ENCODE peak calls at places on chromosome 1, in seven cellular contexts. K is HepG2, Q is HCT116, A is H1, W is GM12878, E is K562, X is SK-N-SH. H is an unnamed sample.

GRCh38 chr1:162385280-162385623 is 3.7 kb downstream of the C1orf226 start:
- DNase-seq in K (no peak), Q (no peak), A (no peak), W (no peak), E (no peak), X (peak), H (no peak)

GRCh38 chr1:96309783-96310182 is 411.8 kb upstream of the PTBP2 start:
- DNase-seq in K (no peak), Q (no peak), A (no peak), W (no peak), E (no peak), X (no peak), H (no peak)

GRCh38 chr1:159598196-159598595 is 10.6 kb downstream of the APCS start:
- DNase-seq in K (peak), Q (no peak), A (no peak), W (no peak), E (no peak), X (no peak), H (peak)

GRCh38 chr1:23403038-23403336 is 21.6 kb downstream of the TCEA3 start:
- DNase-seq in K (no peak), Q (peak), A (no peak), W (no peak), E (peak), X (no peak), H (no peak)

GRCh38 chr1:28950449-28950848 is 36.1 kb downstream of the EPB41 start:
- DNase-seq in K (no peak), Q (no peak), A (no peak), W (no peak), E (no peak), X (peak), H (no peak)

GRCh38 chr1:50342525-50342924 is 80.7 kb downstream of the DMRTA2 start:
- DNase-seq in K (no peak), Q (no peak), A (no peak), W (no peak), E (no peak), X (peak), H (no peak)

GRCh38 chr1:182520746-182521145 is 68.3 kb downstream of the RNASEL start:
- DNase-seq in K (no peak), Q (no peak), A (no peak), W (no peak), E (no peak), X (no peak), H (no peak)

GRCh38 chr1:96660503-96660902 is 61.1 kb upstream of the PTBP2 start:
- DNase-seq in K (no peak), Q (no peak), A (no peak), W (no peak), E (no peak), X (no peak), H (no peak)

GRCh38 chr1:109089242-109090015 is 1.1 kb upstream of the TMEM167B start:
- DNase-seq in K (peak), Q (peak), A (no peak), W (no peak), E (peak), X (peak), H (peak)

GRCh38 chr1:35043498-35043897 is 11.8 kb upstream of the ZMYM6 start:
- DNase-seq in K (no peak), Q (no peak), A (no peak), W (no peak), E (no peak), X (no peak), H (no peak)

GRCh38 chr1:35049116-35049515 is 17.4 kb upstream of the ZMYM6 start:
- DNase-seq in K (no peak), Q (no peak), A (no peak), W (no peak), E (no peak), X (no peak), H (no peak)

GRCh38 chr1:35046730-35047129 is 15.0 kb upstream of the ZMYM6 start:
- DNase-seq in K (no peak), Q (no peak), A (no peak), W (no peak), E (no peak), X (no peak), H (no peak)

GRCh38 chr1:35044406-35044805 is 12.7 kb upstream of the ZMYM6 start:
- DNase-seq in K (no peak), Q (no peak), A (no peak), W (no peak), E (no peak), X (no peak), H (no peak)

GRCh38 chr1:35047188-35047858 is 15.6 kb upstream of the ZMYM6 start:
- DNase-seq in K (no peak), Q (no peak), A (no peak), W (no peak), E (no peak), X (no peak), H (no peak)
- TF ChIP-seq JUND in K (no peak), Q (no peak), A (no peak), W (no peak), E (no peak), X (peak), H (no peak)

DNA sequence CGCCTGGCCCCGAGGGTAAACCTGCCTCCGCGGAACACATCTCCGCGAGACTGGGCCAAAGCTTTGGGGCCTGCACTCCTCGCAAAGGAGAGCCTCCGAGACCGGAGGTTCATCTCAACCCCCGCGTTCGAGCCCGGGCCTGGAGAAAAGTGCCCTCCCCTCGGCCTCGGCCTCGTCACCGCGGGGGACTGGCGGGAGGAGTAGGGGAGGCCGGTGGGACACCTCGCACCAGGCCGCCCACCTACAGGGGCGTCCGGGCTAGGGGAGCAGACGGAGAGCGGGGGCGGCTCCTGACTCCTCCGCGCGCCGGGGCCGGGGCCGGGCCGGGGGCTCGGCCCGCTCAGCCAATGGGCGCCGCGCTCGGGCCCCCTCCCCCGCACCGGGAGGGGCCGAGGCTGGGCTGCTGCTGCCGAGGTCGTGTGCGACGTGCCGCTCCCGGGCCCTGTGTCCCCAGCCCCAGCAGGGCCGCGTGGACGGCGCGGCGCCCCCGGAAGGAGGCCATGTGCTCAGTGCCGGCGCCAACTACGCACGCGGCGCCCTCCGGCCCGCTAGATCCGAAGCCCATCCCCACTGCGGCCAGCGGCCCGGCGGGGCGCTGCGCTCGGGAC is 684 bp downstream of the SLC2A1 start:
- DNase-seq in K (no peak), Q (no peak), A (no peak), W (no peak), E (peak), X (peak), H (peak)
- TF ChIP-seq JUND in K (no peak), Q (no peak), A (no peak), W (no peak), E (no peak), X (no peak), H (no peak)

GRCh38 chr1:198486903-198487302 is 53.6 kb downstream of the ATP6V1G3 start:
- DNase-seq in K (no peak), Q (no peak), A (no peak), W (no peak), E (no peak), X (no peak), H (no peak)
- TF ChIP-seq JUND in K (no peak), Q (no peak), A (no peak), W (no peak), E (no peak), X (peak), H (no peak)

GRCh38 chr1:90725341-90725960 is 8.3 kb upstream of the BARHL2 start:
- DNase-seq in K (no peak), Q (no peak), A (no peak), W (no peak), E (no peak), X (peak), H (no peak)

GRCh38 chr1:90728656-90729257 is 11.7 kb upstream of the BARHL2 start:
- DNase-seq in K (no peak), Q (no peak), A (no peak), W (no peak), E (no peak), X (no peak), H (no peak)

GRCh38 chr1:90727917-90728655 is 11.0 kb upstream of the BARHL2 start:
- DNase-seq in K (no peak), Q (no peak), A (no peak), W (no peak), E (no peak), X (no peak), H (no peak)

GRCh38 chr1:90725961-90726715 is 9.0 kb upstream of the BARHL2 start:
- DNase-seq in K (no peak), Q (no peak), A (no peak), W (no peak), E (no peak), X (no peak), H (no peak)

GRCh38 chr1:90726716-90727480 is 9.8 kb upstream of the BARHL2 start:
- DNase-seq in K (no peak), Q (no peak), A (no peak), W (no peak), E (no peak), X (no peak), H (no peak)
- TF ChIP-seq JUND in K (no peak), Q (no peak), A (no peak), W (no peak), E (no peak), X (no peak), H (no peak)

GRCh38 chr1:221497051-221497450 is 244.8 kb downstream of the DUSP10 start:
- DNase-seq in K (no peak), Q (no peak), A (no peak), W (no peak), E (no peak), X (no peak), H (no peak)

DNA sequence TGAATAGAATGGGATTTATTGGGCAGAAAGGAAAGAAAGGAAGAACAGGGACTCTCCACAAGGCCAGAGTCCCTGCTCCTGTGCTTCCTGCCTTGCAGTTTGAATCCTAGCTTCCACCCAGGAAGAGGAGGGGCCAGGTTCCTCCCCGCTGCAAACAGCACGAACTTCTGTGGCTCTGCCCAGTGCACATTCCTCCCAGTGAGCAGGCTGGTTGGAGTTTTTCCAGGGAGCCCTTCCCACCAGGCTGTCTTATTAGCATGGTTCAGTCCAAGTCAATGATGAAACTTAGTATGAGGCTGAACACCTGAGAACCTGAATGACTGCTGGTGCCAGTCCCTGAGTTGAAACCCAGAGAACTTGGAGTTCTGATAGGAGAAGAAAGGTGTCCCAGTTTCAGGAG is 247.2 kb downstream of the DUSP10 start:
- DNase-seq in K (no peak), Q (peak), A (no peak), W (no peak), E (no peak), X (no peak), H (no peak)
- TF ChIP-seq JUND in K (no peak), Q (no peak), A (no peak), W (no peak), E (no peak), X (no peak), H (no peak)

GRCh38 chr1:76279387-76279748 is 204.8 kb downstream of the ST6GALNAC3 start:
- DNase-seq in K (no peak), Q (no peak), A (no peak), W (no peak), E (no peak), X (peak), H (no peak)
- TF ChIP-seq JUND in K (no peak), Q (no peak), A (no peak), W (no peak), E (no peak), X (no peak), H (no peak)

DNA sequence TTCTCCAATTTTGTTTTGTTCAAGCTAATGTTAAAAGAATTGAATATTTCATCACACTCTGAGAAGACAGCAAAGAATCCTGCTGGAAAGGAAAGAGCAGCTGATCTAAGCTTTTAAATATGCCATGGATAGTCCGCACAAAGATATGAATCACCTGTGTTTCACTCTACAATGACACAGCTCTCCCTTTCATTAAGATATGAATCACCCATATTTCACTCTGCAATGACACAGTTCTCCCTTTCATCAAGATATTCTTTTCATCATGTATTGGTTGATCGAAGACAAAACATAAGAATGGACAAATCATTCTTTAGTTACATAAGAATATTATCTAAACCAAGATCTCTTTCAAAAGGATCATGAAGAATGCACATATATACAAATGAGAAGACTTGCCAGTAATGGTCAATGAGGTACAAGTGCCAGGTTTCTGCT is 367.3 kb downstream of the SMYD3 start:
- DNase-seq in K (peak), Q (peak), A (no peak), W (no peak), E (peak), X (no peak), H (no peak)
- TF ChIP-seq JUND in K (no peak), Q (peak), A (no peak), W (no peak), E (peak), X (peak), H (no peak)

GRCh38 chr1:117014209-117014608 is 12.6 kb downstream of the CD101 start:
- DNase-seq in K (no peak), Q (no peak), A (no peak), W (no peak), E (no peak), X (no peak), H (no peak)

GRCh38 chr1:117017062-117017461 is 15.5 kb downstream of the CD101 start:
- DNase-seq in K (no peak), Q (no peak), A (no peak), W (no peak), E (no peak), X (no peak), H (no peak)

GRCh38 chr1:117020526-117021156 is 19.1 kb downstream of the CD101 start:
- DNase-seq in K (no peak), Q (no peak), A (no peak), W (no peak), E (no peak), X (no peak), H (peak)

GRCh38 chr1:117015701-117016100 is 14.1 kb downstream of the CD101 start:
- DNase-seq in K (no peak), Q (no peak), A (no peak), W (no peak), E (no peak), X (no peak), H (no peak)

DNA sequence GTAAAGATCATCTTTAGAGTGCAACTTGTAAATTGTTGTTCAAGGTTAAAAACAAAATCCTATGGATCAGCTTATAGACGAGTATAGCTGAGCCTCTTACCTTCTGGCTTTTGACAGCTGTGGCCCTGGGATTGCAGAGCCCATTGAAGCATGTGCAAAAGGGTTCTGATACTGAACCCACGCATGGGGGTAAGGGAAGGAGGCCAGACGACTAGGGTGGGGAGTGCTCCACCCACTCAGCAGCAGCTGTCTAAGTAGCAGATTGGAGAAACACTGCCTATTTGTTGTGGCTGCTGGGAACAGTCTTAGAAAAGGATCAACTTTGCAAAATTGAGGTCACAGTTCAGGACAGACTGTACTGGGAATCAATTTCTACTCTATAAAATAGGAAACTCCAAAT is 16.1 kb downstream of the CD101 start:
- DNase-seq in K (no peak), Q (no peak), A (no peak), W (no peak), E (no peak), X (no peak), H (no peak)
- TF ChIP-seq JUND in K (no peak), Q (no peak), A (no peak), W (no peak), E (no peak), X (no peak), H (no peak)

DNA sequence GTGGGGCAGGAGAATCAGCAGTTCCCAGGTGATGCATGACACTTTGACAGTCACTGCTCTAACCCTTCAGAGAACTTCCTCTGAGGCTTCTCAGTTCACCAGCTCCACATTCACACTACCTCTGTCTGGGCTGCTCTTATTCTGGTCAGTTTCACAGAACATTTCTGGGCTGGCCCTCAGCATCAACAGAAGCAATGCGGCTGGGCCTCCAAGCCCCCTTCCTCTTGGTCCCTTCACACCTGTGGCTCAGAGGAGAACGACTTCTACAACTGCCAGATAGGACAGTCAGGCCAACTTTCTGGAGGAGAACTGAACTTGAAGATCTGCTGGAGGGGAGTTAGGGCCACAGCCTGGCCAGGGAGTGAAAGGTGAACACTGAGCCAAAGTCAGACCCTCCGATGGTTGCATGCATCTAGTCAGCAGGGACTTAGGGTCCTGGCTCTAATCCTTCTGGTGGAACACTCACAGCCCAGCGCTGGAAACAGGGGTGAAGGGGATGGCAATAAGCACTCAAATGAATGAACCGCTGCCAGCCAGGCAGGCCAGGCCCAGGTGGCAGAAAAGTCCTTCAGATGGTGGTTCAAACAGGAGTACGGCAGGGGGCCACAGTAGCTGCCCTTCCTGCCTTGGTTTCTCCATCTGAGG is 274.1 kb downstream of the FOXD2 start:
- DNase-seq in K (no peak), Q (no peak), A (no peak), W (no peak), E (no peak), X (no peak), H (no peak)
- TF ChIP-seq JUND in K (no peak), Q (no peak), A (no peak), W (no peak), E (no peak), X (no peak), H (no peak)

H was measured in T47D.